ENCODE peak calls at places on chromosomes 4 and X, in five cellular contexts. B is PC-3; O is aorta; R is CD4-positive, alpha-beta T cell; J is fibroblast of lung. H is an unnamed sample.

GRCh38 chrX:112818114-112819012 is 22.3 kb downstream of the AMOT start:
- DNase-seq in O (no peak), B (no peak), R (no peak), J (no peak), H (no peak)

GRCh38 chr4:116872308-116872707 is 213.1 kb downstream of the TRAM1L1 start:
- DNase-seq in O (no peak), J (no peak), B (no peak), R (no peak), H (no peak)

GRCh38 chrX:39532761-39533160 is 565.0 kb downstream of the BCOR start:
- DNase-seq in B (no peak), J (no peak), O (no peak), R (no peak), H (no peak)

GRCh38 chr4:109589119-109589518 is 29.1 kb downstream of the MCUB start:
- DNase-seq in B (peak), O (no peak), R (no peak), J (no peak), H (peak)

GRCh38 chr4:33881176-33881575 is 2363.1 kb downstream of the ARAP2 start:
- DNase-seq in B (no peak), O (no peak), R (no peak), J (no peak), H (no peak)

GRCh38 chr4:86934147-86934771 is 552 bp upstream of the AFF1 start:
- DNase-seq in R (no peak), B (no peak), O (no peak), J (no peak), H (no peak)

GRCh38 chr4:139689093-139689722 is 23.6 kb downstream of the MGST2 start:
- DNase-seq in B (no peak), R (no peak), O (no peak), J (no peak), H (no peak)

GRCh38 chr4:116599859-116600258 is 485.5 kb downstream of the TRAM1L1 start:
- DNase-seq in J (no peak), R (no peak), B (no peak), O (no peak), H (no peak)

GRCh38 chr4:146349306-146349705 is 135.0 kb downstream of the REELD1 start:
- DNase-seq in O (no peak), B (no peak), R (no peak), J (no peak), H (no peak)

GRCh38 chr4:23324291-23324690 is 565.6 kb downstream of the PPARGC1A start:
- DNase-seq in R (no peak), J (peak), O (no peak), B (peak), H (peak)

GRCh38 chr4:168817418-168817817 is 192.6 kb downstream of the CBR4 start:
- DNase-seq in R (no peak), B (no peak), O (no peak), J (peak), H (no peak)
- H3K27ac ChIP-seq in R (no peak), B (no peak), O (no peak), J (no peak), H (peak)

GRCh38 chrX:154605566-154605965 is 13.5 kb downstream of the CTAG1B start:
- DNase-seq in B (no peak), O (no peak), R (no peak), J (no peak), H (no peak)
- H3K27ac ChIP-seq in B (no peak), O (no peak), R (no peak), J (no peak), H (no peak)

DNA sequence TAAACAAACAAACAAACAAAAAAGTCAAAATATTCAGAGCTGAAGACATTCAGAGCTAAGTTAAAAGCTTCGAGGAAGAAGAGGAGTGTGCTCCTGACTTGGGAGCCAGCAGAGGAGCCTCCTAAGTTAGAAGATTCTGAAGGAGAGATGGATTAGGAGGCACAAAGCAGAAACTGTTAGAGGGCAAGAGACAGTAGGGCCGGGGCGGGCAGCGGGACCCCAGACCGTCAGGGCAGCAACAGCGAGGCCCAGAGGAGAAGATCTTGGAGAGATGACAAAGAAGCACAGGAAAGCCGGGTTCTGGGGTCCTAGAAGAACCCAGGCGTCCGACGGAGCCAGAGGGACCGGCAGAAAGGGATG is 682 bp downstream of the KLHL13 start:
- DNase-seq in O (no peak), B (no peak), R (no peak), J (no peak), H (no peak)
- H3K27ac ChIP-seq in O (peak), B (no peak), R (no peak), J (peak), H (no peak)

DNA sequence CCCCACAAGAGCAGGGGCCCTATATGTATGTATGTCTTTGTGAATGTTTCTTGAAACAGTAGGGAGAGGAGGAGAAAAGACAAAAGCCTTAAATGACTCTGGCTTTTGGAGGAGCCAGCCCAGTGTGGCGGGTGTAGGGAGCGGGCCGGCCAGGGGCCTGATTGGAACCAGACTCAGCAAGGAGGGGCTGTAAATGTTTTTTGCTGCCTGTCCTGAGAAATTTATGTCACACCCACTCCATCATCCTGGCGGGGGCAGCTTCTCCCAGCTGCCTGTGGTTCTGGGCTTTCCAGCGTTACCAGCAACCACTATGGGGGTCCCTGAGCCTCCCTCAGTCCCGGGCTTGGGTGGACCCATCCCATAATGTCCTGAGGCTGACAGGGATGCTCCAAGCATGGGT is 130.8 kb downstream of the PJA1 start:
- DNase-seq in J (no peak), R (no peak), O (no peak), B (no peak), H (no peak)
- H3K27ac ChIP-seq in J (no peak), R (no peak), O (no peak), B (no peak), H (no peak)

GRCh38 chr4:42638993-42639392 is 17.9 kb downstream of the ATP8A1 start:
- DNase-seq in O (no peak), J (no peak), R (no peak), B (no peak), H (no peak)

GRCh38 chr4:42637104-42637503 is 19.8 kb downstream of the ATP8A1 start:
- DNase-seq in J (no peak), R (no peak), O (no peak), B (no peak), H (no peak)

GRCh38 chr4:42638276-42638675 is 18.6 kb downstream of the ATP8A1 start:
- DNase-seq in B (peak), R (no peak), J (no peak), O (no peak), H (no peak)

GRCh38 chr4:42637861-42638260 is 19.0 kb downstream of the ATP8A1 start:
- DNase-seq in B (no peak), R (no peak), O (no peak), J (no peak), H (no peak)

GRCh38 chr4:42636591-42636990 is 20.3 kb downstream of the ATP8A1 start:
- DNase-seq in B (no peak), J (no peak), R (no peak), O (no peak), H (no peak)
- H3K27ac ChIP-seq in B (no peak), J (no peak), R (no peak), O (no peak), H (no peak)

DNA sequence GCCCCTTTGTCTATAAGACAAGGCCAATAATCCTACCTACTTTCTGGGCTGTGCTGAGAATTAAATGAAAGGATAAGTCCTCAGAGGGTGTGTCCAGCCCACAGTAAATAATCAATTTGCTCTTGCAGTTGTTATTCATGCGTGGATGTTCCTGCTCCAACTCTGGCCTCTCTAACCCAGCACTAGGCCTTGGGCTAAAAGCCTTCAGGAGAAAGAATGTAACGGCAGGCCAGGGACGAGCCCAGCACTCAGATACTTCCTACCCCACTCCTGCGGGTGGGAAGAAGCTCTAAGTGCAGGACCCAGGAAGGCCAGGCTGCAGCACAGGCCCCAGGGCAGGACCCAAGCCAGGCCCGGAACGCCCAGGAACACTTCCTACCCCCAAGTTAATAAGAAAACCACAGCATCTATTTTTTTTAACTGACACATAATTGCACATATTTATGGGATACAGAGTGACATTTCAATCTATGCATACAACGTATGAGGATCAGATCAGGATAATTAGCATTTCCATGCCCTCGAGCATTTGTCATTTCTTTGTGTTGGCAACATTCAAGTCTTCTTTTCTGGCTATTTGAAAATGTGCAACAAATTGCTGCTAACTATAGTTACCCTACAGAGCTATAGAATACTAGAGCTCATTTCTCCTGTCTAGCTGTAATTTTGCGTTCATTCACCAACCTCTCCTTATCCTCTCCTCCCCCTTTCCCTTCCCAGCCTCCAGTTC is 179.5 kb upstream of the RBPJ start:
- DNase-seq in J (peak), O (no peak), B (no peak), R (no peak), H (no peak)
- H3K27ac ChIP-seq in J (peak), O (no peak), B (no peak), R (no peak), H (no peak)

GRCh38 chrX:13732246-13733067 is 2.0 kb downstream of the TRAPPC2 start:
- DNase-seq in J (no peak), O (no peak), R (no peak), B (no peak), H (no peak)
- H3K27ac ChIP-seq in J (peak), O (peak), R (no peak), B (no peak), H (no peak)

GRCh38 chr4:55369968-55370367 is 23.9 kb downstream of the SRD5A3 start:
- DNase-seq in O (no peak), B (no peak), R (no peak), J (no peak), H (no peak)

GRCh38 chr4:55373461-55373860 is 22.3 kb upstream of the TMEM165 start:
- DNase-seq in R (no peak), J (no peak), O (no peak), B (no peak), H (no peak)

GRCh38 chr4:55376698-55377097 is 19.1 kb upstream of the TMEM165 start:
- DNase-seq in R (no peak), B (no peak), O (no peak), J (no peak), H (no peak)

GRCh38 chr4:55367084-55367722 is 21.2 kb downstream of the SRD5A3 start:
- DNase-seq in J (no peak), B (no peak), R (no peak), O (no peak), H (no peak)

GRCh38 chr4:55372259-55372658 is 23.5 kb upstream of the TMEM165 start:
- DNase-seq in O (no peak), B (no peak), R (no peak), J (no peak), H (no peak)
- H3K27ac ChIP-seq in O (no peak), B (no peak), R (no peak), J (no peak), H (no peak)

GRCh38 chr4:97270051-97270450 is 873.2 kb downstream of the STPG2 start:
- DNase-seq in O (no peak), R (no peak), B (no peak), J (no peak), H (no peak)
- H3K27ac ChIP-seq in O (no peak), R (no peak), B (no peak), J (no peak), H (no peak)

GRCh38 chrX:22090181-22090580 is 58.1 kb downstream of the PHEX start:
- DNase-seq in R (no peak), O (no peak), B (no peak), J (peak), H (no peak)
- H3K27ac ChIP-seq in R (no peak), O (no peak), B (no peak), J (no peak), H (no peak)

H was measured in epithelial cell of prostate.